ENCODE peak calls at places on chromosomes 16 and 17, in six cellular contexts. B is naive thymus-derived CD4-positive, alpha-beta T cell; H is tibial artery; W is stomach; U is CD8-positive, alpha-beta memory T cell; F is neuronal stem cell. Q is an unnamed sample. For H3K27me3 and H3K4me1, the result is how much of the 10 kb centered on the place peaks cover.

GRCh38 chr17:78401246-78401645 is 22.8 kb downstream of the PGS1 start:
- DNase-seq in B (no peak), W (no peak), U (no peak), H (no peak), F (no peak), Q (no peak)

GRCh38 chr16:52929478-52929877 is 123.2 kb downstream of the CHD9NB start:
- DNase-seq in F (no peak), H (no peak), U (no peak), B (no peak), W (no peak), Q (no peak)

GRCh38 chr16:86343111-86343642 is 167.2 kb upstream of the FOXF1 start:
- DNase-seq in B (no peak), F (no peak), W (peak), U (no peak), H (peak), Q (peak)

GRCh38 chr16:20868890-20869289 is 31.3 kb downstream of the DCUN1D3 start:
- DNase-seq in H (peak), U (no peak), W (peak), B (no peak), F (no peak), Q (no peak)

GRCh38 chr17:1714980-1715802 is 5.0 kb upstream of the TLCD2 start:
- DNase-seq in W (peak), H (peak), U (peak), F (no peak), B (peak), Q (peak)

GRCh38 chr17:4658478-4659305 is 17.2 kb upstream of the ALOX15 start:
- DNase-seq in H (no peak), B (no peak), F (no peak), U (no peak), W (no peak), Q (no peak)

GRCh38 chr16:49859139-49859947 is 3.4 kb upstream of the ZNF423 start:
- DNase-seq in B (no peak), W (no peak), H (peak), F (no peak), U (no peak), Q (peak)

GRCh38 chr17:73549841-73550430 is 94.3 kb downstream of the SDK2 start:
- DNase-seq in H (no peak), U (no peak), F (no peak), B (no peak), W (no peak), Q (no peak)

GRCh38 chr16:85767569-85767968 is 16.7 kb upstream of the C16orf74 start:
- DNase-seq in H (no peak), B (no peak), W (no peak), F (no peak), U (no peak), Q (no peak)

GRCh38 chr17:57622886-57623433 is 122.1 kb downstream of the CCDC182 start:
- DNase-seq in U (no peak), W (no peak), B (no peak), F (no peak), H (no peak), Q (no peak)

GRCh38 chr16:81319221-81319912 is 4.6 kb downstream of the GAN start:
- DNase-seq in W (no peak), B (no peak), U (no peak), H (no peak), F (no peak), Q (no peak)

GRCh38 chr17:67628580-67629013 is 89.1 kb upstream of the NOL11 start:
- DNase-seq in H (no peak), B (no peak), F (no peak), W (peak), U (no peak), Q (peak)

GRCh38 chr17:36152639-36153120 is 23.8 kb downstream of the TBC1D3B start:
- DNase-seq in B (no peak), U (no peak), W (no peak), F (no peak), H (no peak), Q (no peak)

GRCh38 chr16:51888021-51888420 is 658.9 kb downstream of the TOX3 start:
- DNase-seq in B (no peak), U (no peak), F (no peak), H (no peak), W (no peak), Q (no peak)

GRCh38 chr17:40809721-40810421 is 10.1 kb upstream of the KRT28 start:
- DNase-seq in F (no peak), W (no peak), H (no peak), U (no peak), B (no peak), Q (no peak)

GRCh38 chr16:57683599-57684545 is 10.7 kb upstream of the DRC7 start:
- DNase-seq in H (no peak), W (no peak), F (no peak), U (no peak), B (no peak), Q (no peak)

GRCh38 chr17:60390881-60391418 is 983 bp downstream of the USP32 start:
- DNase-seq in B (peak), W (peak), H (peak), U (no peak), F (peak), Q (peak)

GRCh38 chr17:40015005-40015997 is at the start of gene CSF3:
- DNase-seq in F (no peak), U (no peak), B (no peak), H (no peak), W (peak), Q (no peak)

GRCh38 chr16:30876867-30877266 is 17.0 kb downstream of the BCL7C start:
- DNase-seq in W (no peak), U (no peak), F (no peak), B (no peak), H (no peak), Q (peak)

GRCh38 chr17:8623591-8623990 is 6.9 kb downstream of the MYH10 start:
- DNase-seq in W (no peak), B (no peak), F (no peak), H (no peak), U (no peak), Q (no peak)

GRCh38 chr16:4369006-4369766 is 2.5 kb upstream of the VASN start:
- DNase-seq in F (no peak), B (no peak), W (no peak), H (no peak), U (no peak), Q (no peak)

GRCh38 chr17:59840329-59840907 is 52.3 kb downstream of the TUBD1 start:
- DNase-seq in H (no peak), U (no peak), W (no peak), F (no peak), B (no peak), Q (no peak)

GRCh38 chr17:49315974-49316570 is 46.0 kb downstream of the ZNF652 start:
- DNase-seq in W (no peak), F (no peak), B (no peak), U (no peak), H (no peak), Q (no peak)

GRCh38 chr17:56835259-56835575 is 1.3 kb downstream of the DGKE start:
- DNase-seq in B (no peak), F (no peak), W (no peak), H (no peak), U (no peak), Q (no peak)

GRCh38 chr16:1223355-1224214 is 1.5 kb downstream of the TPSG1 start:
- DNase-seq in U (no peak), F (no peak), W (no peak), B (no peak), H (no peak), Q (no peak)
- H3K27me3 ChIP-seq in U (under half), F (under half), W (under half), B (under half), H (under half), Q (under half)

DNA sequence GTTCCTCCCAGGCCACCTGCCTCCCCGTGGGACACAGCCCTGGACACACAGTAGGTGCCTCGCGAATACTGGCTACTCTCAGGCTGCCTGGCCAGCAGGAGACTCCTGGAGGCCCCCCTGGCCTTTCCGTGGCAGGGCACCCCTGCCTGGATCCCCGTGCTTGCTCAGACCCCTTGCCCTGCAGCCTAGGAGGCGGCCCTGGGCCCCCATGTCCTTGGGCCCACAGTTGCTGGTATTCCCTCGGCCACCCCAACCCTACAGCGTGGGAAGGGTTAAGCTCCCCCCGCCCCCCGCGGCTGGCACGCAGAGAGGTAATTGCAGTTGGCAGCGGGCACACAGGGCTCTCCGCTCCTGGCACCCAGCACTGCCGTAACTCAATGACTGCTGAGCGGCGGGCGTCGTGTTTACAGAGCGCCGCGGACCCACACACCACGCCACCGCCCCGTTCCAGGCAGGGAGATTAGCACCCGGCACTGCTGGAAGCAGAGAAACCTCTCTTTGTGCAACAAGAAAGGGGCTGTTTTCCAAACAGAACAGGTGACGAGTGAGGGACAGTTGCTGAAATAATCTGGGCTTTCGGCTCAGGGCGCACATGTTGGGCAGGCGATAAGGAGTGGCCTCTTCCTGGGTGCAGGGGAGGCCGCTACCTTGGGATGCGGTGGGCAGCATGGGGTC is 32.3 kb downstream of the BAHCC1 start:
- DNase-seq in F (no peak), U (no peak), H (no peak), B (no peak), W (peak), Q (no peak)
- H3K4me1 ChIP-seq in F (under half), U (under half), H (half or more), B (under half), W (half or more), Q (under half)

DNA sequence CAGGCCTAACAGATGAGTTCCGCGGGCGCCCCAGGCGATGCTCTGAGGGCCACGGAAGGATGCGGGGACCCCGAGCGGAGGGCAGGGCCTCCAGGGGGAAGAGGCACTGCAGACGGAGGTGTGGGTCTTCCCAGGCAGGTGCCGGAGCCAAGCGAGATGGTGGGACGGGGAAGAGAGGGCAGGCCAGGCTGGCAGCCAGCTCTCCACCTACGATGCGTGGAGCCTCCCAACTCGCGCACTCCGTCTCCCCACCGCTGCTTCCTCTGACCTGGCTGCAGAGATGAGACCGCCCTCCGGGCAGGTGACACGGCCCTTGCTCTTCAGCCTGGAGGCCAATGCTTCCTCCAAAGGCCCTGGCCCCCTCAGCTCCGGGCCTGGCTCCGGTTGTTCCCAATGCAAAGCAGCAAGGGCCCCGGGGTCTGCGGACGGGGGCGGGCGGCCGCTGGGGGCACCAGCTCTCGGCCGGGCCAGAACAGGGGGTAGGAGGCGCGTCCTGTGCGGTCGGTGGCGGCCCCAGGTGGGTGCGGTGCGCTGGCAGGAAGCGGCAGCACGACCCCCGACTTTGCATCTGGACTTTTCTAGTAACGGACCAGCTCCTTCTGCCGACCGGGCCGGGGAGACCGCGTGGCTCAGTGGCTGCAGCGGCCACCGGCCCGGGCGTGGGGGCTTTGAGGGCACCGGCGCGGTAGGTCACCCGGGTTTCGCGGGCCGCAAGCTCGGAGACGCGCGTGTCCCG is 1.5 kb upstream of the SOX8 start:
- DNase-seq in U (no peak), F (no peak), W (no peak), H (no peak), B (no peak), Q (no peak)
- H3K4me3 ChIP-seq in U (no peak), F (peak), W (peak), H (peak), B (peak), Q (peak)

GRCh38 chr16:23185661-23186060 is 3.1 kb downstream of the SCNN1G start:
- DNase-seq in F (no peak), U (no peak), H (no peak), B (no peak), W (peak), Q (no peak)

GRCh38 chr16:23183486-23183862 is 929 bp downstream of the SCNN1G start:
- DNase-seq in B (no peak), H (no peak), W (no peak), U (no peak), F (no peak), Q (no peak)

GRCh38 chr16:23182206-23182674 is 305 bp upstream of the SCNN1G start:
- DNase-seq in B (peak), H (peak), W (peak), U (peak), F (peak), Q (peak)

GRCh38 chr16:23182675-23183485 is at the start of gene SCNN1G:
- DNase-seq in H (no peak), W (peak), U (no peak), B (peak), F (peak), Q (no peak)

GRCh38 chr16:23181506-23181905 is 1.0 kb upstream of the SCNN1G start:
- DNase-seq in H (no peak), U (no peak), W (no peak), F (no peak), B (no peak), Q (no peak)
- H3K27me3 ChIP-seq in H (under half), U (under half), W (under half), F (under half), B (under half), Q (under half)

GRCh38 chr16:17281052-17281451 is 189.7 kb downstream of the XYLT1 start:
- DNase-seq in H (no peak), U (no peak), F (no peak), B (no peak), W (no peak), Q (no peak)
- H3K4me1 ChIP-seq in H (under half), U (under half), F (under half), B (under half), W (under half), Q (under half)

GRCh38 chr17:33838281-33838680 is 416.8 kb upstream of the CCL2 start:
- DNase-seq in U (no peak), H (no peak), W (no peak), B (no peak), F (no peak), Q (no peak)

DNA sequence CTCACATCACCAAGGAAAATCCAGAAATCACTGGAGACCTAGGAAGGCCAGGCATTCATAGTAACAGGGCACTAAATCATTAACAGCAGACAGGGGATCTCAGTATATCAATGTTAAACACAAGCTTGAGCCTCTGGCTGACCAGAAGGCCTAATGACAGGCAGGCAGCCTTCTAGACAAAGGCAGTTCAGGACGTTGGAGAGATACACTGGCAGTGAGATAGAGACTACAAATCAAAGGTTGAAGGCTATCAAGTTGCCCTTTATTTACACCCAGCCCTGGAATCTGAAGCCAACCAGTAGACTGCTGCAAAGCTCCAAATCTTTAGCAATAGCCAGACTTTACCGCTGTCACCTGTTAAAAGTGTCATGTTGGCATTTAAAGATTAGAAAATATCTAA is 422.8 kb upstream of the CCL2 start:
- DNase-seq in U (no peak), H (no peak), B (no peak), F (peak), W (no peak), Q (peak)
- H3K4me3 ChIP-seq in U (no peak), H (no peak), B (no peak), F (no peak), W (no peak), Q (no peak)

Q was measured in Caco-2.